ENCODE peak calls at places on chromosomes 5 and 9, in seven cellular contexts. J is stimulated activated CD4-positive, alpha-beta T cell treated with anti-CD3 and anti-CD28 coated beads, Interleukin-2, amount 100 ng/mL, for 48 hours; P is HS-5; T is left lobe of liver; M is lung microvascular endothelial cell; H is GM12864; B is lower lobe of right lung. Z is an unnamed sample.
A peak's percentile ranks its signal among the peaks of the same experiment; 100 is the strongest.

GRCh38 chr9:131733601-131734061 is 6.2 kb downstream of the RAPGEF1 start:
- DNase-seq in B (no peak), T (no peak), J (no peak), P (peak; percentile 85), H (no peak), M (peak; percentile 97), Z (peak; percentile 35)

GRCh38 chr5:159163027-159163699 is 46.2 kb downstream of the RNF145 start:
- DNase-seq in B (no peak), H (no peak), P (peak; percentile 86), T (no peak), M (peak; percentile 40), J (no peak), Z (no peak)

GRCh38 chr5:131316026-131316425 is 52.2 kb downstream of the CDC42SE2 start:
- DNase-seq in B (no peak), H (no peak), M (no peak), T (no peak), P (no peak), J (no peak), Z (no peak)

GRCh38 chr5:158434749-158435148 is 575.8 kb upstream of the CLINT1 start:
- DNase-seq in P (no peak), T (peak; percentile 50), M (no peak), J (no peak), B (no peak), H (no peak), Z (no peak)

GRCh38 chr5:92560698-92561361 is 1020.2 kb downstream of the NR2F1-AS1 start:
- DNase-seq in H (no peak), M (no peak), B (no peak), P (no peak), T (no peak), J (no peak), Z (no peak)

GRCh38 chr9:127039492-127039891 is 82.9 kb downstream of the ANGPTL2 start:
- DNase-seq in M (no peak), H (no peak), J (no peak), B (no peak), P (no peak), T (no peak), Z (no peak)

GRCh38 chr5:126137771-126138474 is 285.3 kb upstream of the GRAMD2B start:
- DNase-seq in M (no peak), P (no peak), T (no peak), H (no peak), J (no peak), B (no peak), Z (no peak)

GRCh38 chr9:137521405-137521985 is 28.7 kb downstream of the PNPLA7 start:
- DNase-seq in P (no peak), B (no peak), T (no peak), J (no peak), H (no peak), M (no peak), Z (no peak)

GRCh38 chr9:4289411-4290380 is 10.2 kb downstream of the GLIS3 start:
- DNase-seq in M (peak; percentile 59), T (no peak), B (no peak), P (no peak), H (no peak), J (no peak), Z (no peak)

GRCh38 chr5:134506054-134507039 is 19.1 kb upstream of the JADE2 start:
- DNase-seq in M (peak; percentile 22), P (no peak), T (peak; percentile 99), B (peak; percentile 76), H (no peak), J (no peak), Z (peak; percentile 92)

GRCh38 chr5:180135128-180135955 is 63.8 kb upstream of the RNF130 start:
- DNase-seq in P (peak; percentile 34), J (peak; percentile 10), B (peak; percentile 63), H (no peak), M (peak; percentile 64), T (peak; percentile 32), Z (peak; percentile 23)

GRCh38 chr9:127116088-127116726 is 6.2 kb downstream of the ANGPTL2 start:
- DNase-seq in B (no peak), J (no peak), M (no peak), T (no peak), P (no peak), H (no peak), Z (no peak)

GRCh38 chr5:77644443-77645157 is 6.1 kb upstream of the OTP start:
- DNase-seq in H (no peak), P (no peak), B (no peak), J (no peak), T (no peak), M (no peak), Z (no peak)

GRCh38 chr5:73236541-73237128 is 63.6 kb downstream of the TMEM174 start:
- DNase-seq in J (no peak), H (no peak), P (no peak), T (no peak), M (no peak), B (no peak), Z (no peak)

GRCh38 chr9:4048441-4048840 is 251.4 kb downstream of the GLIS3 start:
- DNase-seq in P (peak; percentile 8), M (peak; percentile 45), T (no peak), B (no peak), J (no peak), H (no peak), Z (no peak)

GRCh38 chr9:81031422-81032029 is 657.8 kb downstream of the TLE1 start:
- DNase-seq in M (no peak), P (no peak), J (no peak), B (no peak), H (no peak), T (no peak), Z (no peak)

GRCh38 chr5:152181461-152181860 is 223.6 kb downstream of the NMUR2 start:
- DNase-seq in T (no peak), H (no peak), J (no peak), M (no peak), B (no peak), P (no peak), Z (no peak)

GRCh38 chr5:61159841-61160240 is 2.4 kb downstream of the SMIM15 start:
- DNase-seq in T (no peak), J (no peak), M (no peak), H (no peak), P (no peak), B (no peak), Z (no peak)

GRCh38 chr9:8622871-8623270 is 823.3 kb upstream of the DMAC1 start:
- DNase-seq in P (no peak), M (no peak), T (no peak), H (no peak), B (no peak), J (no peak), Z (no peak)

GRCh38 chr5:133247881-133248642 is 196.2 kb downstream of the HSPA4 start:
- DNase-seq in J (no peak), T (no peak), H (no peak), P (no peak), M (peak; percentile 90), B (peak; percentile 37), Z (no peak)

GRCh38 chr9:97703437-97704326 is 6.5 kb upstream of the XPA start:
- DNase-seq in M (peak; percentile 81), B (no peak), P (no peak), H (no peak), T (no peak), J (no peak), Z (no peak)

GRCh38 chr9:104743377-104743985 is 4.0 kb upstream of the NIPSNAP3A start:
- DNase-seq in M (peak; percentile 81), T (no peak), P (peak; percentile 50), H (peak; percentile 49), B (no peak), J (no peak), Z (no peak)

GRCh38 chr9:73053543-73053942 is 98.1 kb upstream of the ANXA1 start:
- DNase-seq in H (no peak), J (no peak), T (no peak), B (no peak), P (no peak), M (no peak), Z (no peak)

GRCh38 chr5:175216991-175217390 is 227.0 kb downstream of the DRD1 start:
- DNase-seq in P (peak; percentile 26), H (no peak), T (no peak), B (no peak), J (no peak), M (no peak), Z (no peak)

GRCh38 chr5:137997726-137998213 is 35.1 kb downstream of the FAM13B start:
- DNase-seq in J (peak; percentile 2), T (no peak), P (no peak), H (peak; percentile 51), B (no peak), M (peak; percentile 2), Z (no peak)

GRCh38 chr5:19928556-19929421 is 59.2 kb downstream of the CDH18 start:
- DNase-seq in P (peak; percentile 96), T (no peak), J (no peak), M (peak; percentile 28), H (no peak), B (no peak), Z (no peak)

GRCh38 chr9:125659954-125660353 is 47.1 kb downstream of the MAPKAP1 start:
- DNase-seq in M (peak; percentile 84), J (no peak), B (no peak), H (no peak), T (no peak), P (peak; percentile 69), Z (no peak)

GRCh38 chr5:157670662-157671591 is at the start of gene C5orf52:
- DNase-seq in T (no peak), M (peak; percentile 53), H (peak; percentile 16), B (peak; percentile 60), P (peak; percentile 3), J (no peak), Z (no peak)

GRCh38 chr9:132412089-132412488 is 2.1 kb downstream of the CFAP77 start:
- DNase-seq in J (no peak), M (peak; percentile 32), T (no peak), B (no peak), H (no peak), P (no peak), Z (no peak)

GRCh38 chr5:158060216-158060615 is 201.3 kb upstream of the CLINT1 start:
- DNase-seq in B (no peak), M (no peak), T (no peak), H (no peak), J (no peak), P (no peak), Z (no peak)

GRCh38 chr5:29412979-29413378 is 1780.5 kb upstream of the CDH6 start:
- DNase-seq in M (no peak), P (no peak), B (no peak), T (no peak), H (no peak), J (no peak), Z (no peak)

GRCh38 chr9:33466565-33467495 is 6.9 kb downstream of the NOL6 start:
- DNase-seq in H (no peak), J (peak; percentile 80), T (peak; percentile 73), M (peak; percentile 55), P (no peak), B (peak; percentile 81), Z (peak; percentile 83)

GRCh38 chr5:173452098-173452497 is 123.9 kb upstream of the STC2 start:
- DNase-seq in P (peak; percentile 56), T (no peak), M (peak; percentile 80), B (no peak), H (no peak), J (no peak), Z (no peak)

GRCh38 chr5:1931590-1932138 is 48.9 kb upstream of the IRX4 start:
- DNase-seq in J (no peak), T (no peak), B (no peak), P (no peak), H (no peak), M (no peak), Z (peak; percentile 39)

GRCh38 chr5:10663531-10664183 is 97.4 kb downstream of the DAP start:
- DNase-seq in M (no peak), J (no peak), H (no peak), P (no peak), B (no peak), T (peak; percentile 64), Z (peak; percentile 48)

GRCh38 chr9:134158753-134159392 is 5.5 kb downstream of the RNU6ATAC start:
- DNase-seq in T (no peak), J (no peak), H (no peak), P (no peak), M (no peak), B (no peak), Z (no peak)

GRCh38 chr9:91151741-91152095 is 210.0 kb downstream of the AUH start:
- DNase-seq in B (no peak), P (no peak), H (no peak), J (no peak), M (no peak), T (no peak), Z (no peak)

GRCh38 chr5:151651997-151652645 is 34.6 kb downstream of the SPARC start:
- DNase-seq in B (peak; percentile 76), H (peak; percentile 47), P (peak; percentile 58), M (peak; percentile 81), T (peak; percentile 70), J (peak; percentile 72), Z (peak; percentile 74)